ENCODE peak calls at places on chromosomes 5 and 9, in nine cellular contexts. One of them, this sample, is unnamed.

GRCh38 chr9:137147091-137147792 is 8.3 kb downstream of the GRIN1 start:
- DNase-seq in central memory CD4-positive, alpha-beta T cell: no peak
- DNase-seq in NCI-H1417: no peak
- DNase-seq in RPMI8226: no peak
- DNase-seq in ecto neural progenitor cell: no peak
- DNase-seq in CD4-positive, CD25-positive, alpha-beta regulatory T cell: no peak
- DNase-seq in HT-29: no peak
- DNase-seq in tibial artery: no peak
- DNase-seq in cardiac fibroblast: no peak
- DNase-seq in this sample: no peak

GRCh38 chr5:14298126-14298847 is 155.1 kb downstream of the TRIO start:
- DNase-seq in central memory CD4-positive, alpha-beta T cell: no peak
- DNase-seq in NCI-H1417: no peak
- DNase-seq in RPMI8226: no peak
- DNase-seq in ecto neural progenitor cell: no peak
- DNase-seq in CD4-positive, CD25-positive, alpha-beta regulatory T cell: no peak
- DNase-seq in HT-29: no peak
- DNase-seq in tibial artery: no peak
- DNase-seq in cardiac fibroblast: peak; percentile 62
- DNase-seq in this sample: no peak

GRCh38 chr5:43386960-43387362 is 25.2 kb downstream of the CCL28 start:
- DNase-seq in central memory CD4-positive, alpha-beta T cell: no peak
- DNase-seq in NCI-H1417: no peak
- DNase-seq in RPMI8226: no peak
- DNase-seq in ecto neural progenitor cell: no peak
- DNase-seq in CD4-positive, CD25-positive, alpha-beta regulatory T cell: no peak
- DNase-seq in HT-29: no peak
- DNase-seq in tibial artery: no peak
- DNase-seq in cardiac fibroblast: no peak
- DNase-seq in this sample: peak; percentile 7

GRCh38 chr9:135879237-135879601 is 28.1 kb downstream of the CAMSAP1 start:
- DNase-seq in central memory CD4-positive, alpha-beta T cell: no peak
- DNase-seq in NCI-H1417: no peak
- DNase-seq in RPMI8226: no peak
- DNase-seq in ecto neural progenitor cell: no peak
- DNase-seq in CD4-positive, CD25-positive, alpha-beta regulatory T cell: no peak
- DNase-seq in HT-29: no peak
- DNase-seq in tibial artery: no peak
- DNase-seq in cardiac fibroblast: no peak
- DNase-seq in this sample: no peak

GRCh38 chr5:54889826-54890225 is 95.6 kb downstream of the ESM1 start:
- DNase-seq in central memory CD4-positive, alpha-beta T cell: no peak
- DNase-seq in NCI-H1417: no peak
- DNase-seq in RPMI8226: no peak
- DNase-seq in ecto neural progenitor cell: no peak
- DNase-seq in CD4-positive, CD25-positive, alpha-beta regulatory T cell: no peak
- DNase-seq in HT-29: peak; percentile 9
- DNase-seq in tibial artery: no peak
- DNase-seq in cardiac fibroblast: peak; percentile 88
- DNase-seq in this sample: peak; percentile 28

GRCh38 chr9:114850871-114851270 is 45.0 kb upstream of the TNFSF15 start:
- DNase-seq in central memory CD4-positive, alpha-beta T cell: no peak
- DNase-seq in NCI-H1417: no peak
- DNase-seq in RPMI8226: no peak
- DNase-seq in ecto neural progenitor cell: no peak
- DNase-seq in CD4-positive, CD25-positive, alpha-beta regulatory T cell: no peak
- DNase-seq in HT-29: no peak
- DNase-seq in tibial artery: no peak
- DNase-seq in cardiac fibroblast: peak; percentile 9
- DNase-seq in this sample: no peak

GRCh38 chr9:136566899-136567298 is 21.1 kb upstream of the NOTCH1 start:
- DNase-seq in central memory CD4-positive, alpha-beta T cell: no peak
- DNase-seq in NCI-H1417: no peak
- DNase-seq in RPMI8226: no peak
- DNase-seq in ecto neural progenitor cell: no peak
- DNase-seq in CD4-positive, CD25-positive, alpha-beta regulatory T cell: no peak
- DNase-seq in HT-29: no peak
- DNase-seq in tibial artery: peak; percentile 65
- DNase-seq in cardiac fibroblast: peak; percentile 62
- DNase-seq in this sample: peak; percentile 20

GRCh38 chr5:133687212-133688051 is 75.1 kb upstream of the FSTL4 start:
- DNase-seq in central memory CD4-positive, alpha-beta T cell: no peak
- DNase-seq in NCI-H1417: no peak
- DNase-seq in RPMI8226: no peak
- DNase-seq in ecto neural progenitor cell: no peak
- DNase-seq in CD4-positive, CD25-positive, alpha-beta regulatory T cell: no peak
- DNase-seq in HT-29: no peak
- DNase-seq in tibial artery: no peak
- DNase-seq in cardiac fibroblast: no peak
- DNase-seq in this sample: no peak

GRCh38 chr5:151618907-151619306 is 27.8 kb upstream of the FAT2 start:
- DNase-seq in central memory CD4-positive, alpha-beta T cell: no peak
- DNase-seq in NCI-H1417: no peak
- DNase-seq in RPMI8226: no peak
- DNase-seq in ecto neural progenitor cell: no peak
- DNase-seq in CD4-positive, CD25-positive, alpha-beta regulatory T cell: no peak
- DNase-seq in HT-29: no peak
- DNase-seq in tibial artery: no peak
- DNase-seq in cardiac fibroblast: no peak
- DNase-seq in this sample: no peak

GRCh38 chr5:145811834-145812625 is 23.1 kb downstream of the PRELID2 start:
- DNase-seq in central memory CD4-positive, alpha-beta T cell: no peak
- DNase-seq in NCI-H1417: peak; percentile 60
- DNase-seq in RPMI8226: no peak
- DNase-seq in ecto neural progenitor cell: no peak
- DNase-seq in CD4-positive, CD25-positive, alpha-beta regulatory T cell: no peak
- DNase-seq in HT-29: peak; percentile 42
- DNase-seq in tibial artery: no peak
- DNase-seq in cardiac fibroblast: peak; percentile 78
- DNase-seq in this sample: no peak

GRCh38 chr5:140967226-140967893 is 1.1 kb downstream of the PCDHAC2 start:
- DNase-seq in central memory CD4-positive, alpha-beta T cell: no peak
- DNase-seq in NCI-H1417: no peak
- DNase-seq in RPMI8226: no peak
- DNase-seq in ecto neural progenitor cell: no peak
- DNase-seq in CD4-positive, CD25-positive, alpha-beta regulatory T cell: no peak
- DNase-seq in HT-29: no peak
- DNase-seq in tibial artery: no peak
- DNase-seq in cardiac fibroblast: no peak
- DNase-seq in this sample: no peak

GRCh38 chr5:601771-602465 is 10.2 kb upstream of the CEP72 start:
- DNase-seq in central memory CD4-positive, alpha-beta T cell: no peak
- DNase-seq in NCI-H1417: peak; percentile 51
- DNase-seq in RPMI8226: no peak
- DNase-seq in ecto neural progenitor cell: no peak
- DNase-seq in CD4-positive, CD25-positive, alpha-beta regulatory T cell: no peak
- DNase-seq in HT-29: no peak
- DNase-seq in tibial artery: no peak
- DNase-seq in cardiac fibroblast: no peak
- DNase-seq in this sample: no peak

GRCh38 chr5:18807256-18808193 is 1173.3 kb downstream of the TAF11L14 start:
- DNase-seq in central memory CD4-positive, alpha-beta T cell: no peak
- DNase-seq in NCI-H1417: no peak
- DNase-seq in RPMI8226: no peak
- DNase-seq in ecto neural progenitor cell: no peak
- DNase-seq in CD4-positive, CD25-positive, alpha-beta regulatory T cell: no peak
- DNase-seq in HT-29: no peak
- DNase-seq in tibial artery: no peak
- DNase-seq in cardiac fibroblast: no peak
- DNase-seq in this sample: no peak

GRCh38 chr9:37302277-37302676 is 120.2 kb upstream of the GRHPR start:
- DNase-seq in central memory CD4-positive, alpha-beta T cell: peak; percentile 53
- DNase-seq in NCI-H1417: peak; percentile 82
- DNase-seq in RPMI8226: peak; percentile 81
- DNase-seq in ecto neural progenitor cell: no peak
- DNase-seq in CD4-positive, CD25-positive, alpha-beta regulatory T cell: no peak
- DNase-seq in HT-29: no peak
- DNase-seq in tibial artery: no peak
- DNase-seq in cardiac fibroblast: no peak
- DNase-seq in this sample: no peak

GRCh38 chr9:78236511-78236950 is 656 bp downstream of the CEP78 start:
- DNase-seq in central memory CD4-positive, alpha-beta T cell: no peak
- DNase-seq in NCI-H1417: peak; percentile 91
- DNase-seq in RPMI8226: peak; percentile 22
- DNase-seq in ecto neural progenitor cell: no peak
- DNase-seq in CD4-positive, CD25-positive, alpha-beta regulatory T cell: no peak
- DNase-seq in HT-29: peak; percentile 49
- DNase-seq in tibial artery: no peak
- DNase-seq in cardiac fibroblast: no peak
- DNase-seq in this sample: no peak

GRCh38 chr5:136026636-136027035 is 2.2 kb upstream of the TGFBI start:
- DNase-seq in central memory CD4-positive, alpha-beta T cell: no peak
- DNase-seq in NCI-H1417: no peak
- DNase-seq in RPMI8226: no peak
- DNase-seq in ecto neural progenitor cell: no peak
- DNase-seq in CD4-positive, CD25-positive, alpha-beta regulatory T cell: no peak
- DNase-seq in HT-29: no peak
- DNase-seq in tibial artery: no peak
- DNase-seq in cardiac fibroblast: no peak
- DNase-seq in this sample: no peak

GRCh38 chr5:179797741-179798140 is 4.0 kb downstream of the LTC4S start:
- DNase-seq in central memory CD4-positive, alpha-beta T cell: no peak
- DNase-seq in NCI-H1417: no peak
- DNase-seq in RPMI8226: no peak
- DNase-seq in ecto neural progenitor cell: no peak
- DNase-seq in CD4-positive, CD25-positive, alpha-beta regulatory T cell: no peak
- DNase-seq in HT-29: no peak
- DNase-seq in tibial artery: no peak
- DNase-seq in cardiac fibroblast: no peak
- DNase-seq in this sample: no peak

GRCh38 chr5:78127875-78128274 is 166.6 kb downstream of the AP3B1 start:
- DNase-seq in central memory CD4-positive, alpha-beta T cell: no peak
- DNase-seq in NCI-H1417: no peak
- DNase-seq in RPMI8226: peak; percentile 25
- DNase-seq in ecto neural progenitor cell: no peak
- DNase-seq in CD4-positive, CD25-positive, alpha-beta regulatory T cell: no peak
- DNase-seq in HT-29: peak; percentile 50
- DNase-seq in tibial artery: no peak
- DNase-seq in cardiac fibroblast: no peak
- DNase-seq in this sample: peak; percentile 9

GRCh38 chr5:143014017-143014651 is 244.0 kb downstream of the ARHGAP26 start:
- DNase-seq in central memory CD4-positive, alpha-beta T cell: no peak
- DNase-seq in NCI-H1417: peak; percentile 15
- DNase-seq in RPMI8226: no peak
- DNase-seq in ecto neural progenitor cell: peak; percentile 70
- DNase-seq in CD4-positive, CD25-positive, alpha-beta regulatory T cell: no peak
- DNase-seq in HT-29: peak; percentile 19
- DNase-seq in tibial artery: no peak
- DNase-seq in cardiac fibroblast: no peak
- DNase-seq in this sample: peak; percentile 42

GRCh38 chr5:141783599-141784296 is 94.5 kb downstream of the PCDH1 start:
- DNase-seq in central memory CD4-positive, alpha-beta T cell: no peak
- DNase-seq in NCI-H1417: peak; percentile 79
- DNase-seq in RPMI8226: peak; percentile 24
- DNase-seq in ecto neural progenitor cell: no peak
- DNase-seq in CD4-positive, CD25-positive, alpha-beta regulatory T cell: no peak
- DNase-seq in HT-29: no peak
- DNase-seq in tibial artery: no peak
- DNase-seq in cardiac fibroblast: no peak
- DNase-seq in this sample: peak; percentile 70

GRCh38 chr5:75046366-75047142 is 5.8 kb downstream of the GCNT4 start:
- DNase-seq in central memory CD4-positive, alpha-beta T cell: no peak
- DNase-seq in NCI-H1417: no peak
- DNase-seq in RPMI8226: no peak
- DNase-seq in ecto neural progenitor cell: no peak
- DNase-seq in CD4-positive, CD25-positive, alpha-beta regulatory T cell: no peak
- DNase-seq in HT-29: no peak
- DNase-seq in tibial artery: no peak
- DNase-seq in cardiac fibroblast: peak; percentile 24
- DNase-seq in this sample: no peak

GRCh38 chr5:35852084-35852734 is 4.5 kb upstream of the IL7R start:
- DNase-seq in central memory CD4-positive, alpha-beta T cell: peak; percentile 66
- DNase-seq in NCI-H1417: no peak
- DNase-seq in RPMI8226: no peak
- DNase-seq in ecto neural progenitor cell: no peak
- DNase-seq in CD4-positive, CD25-positive, alpha-beta regulatory T cell: no peak
- DNase-seq in HT-29: no peak
- DNase-seq in tibial artery: no peak
- DNase-seq in cardiac fibroblast: no peak
- DNase-seq in this sample: no peak

GRCh38 chr5:134149571-134150303 is 27.0 kb downstream of the SKP1 start:
- DNase-seq in central memory CD4-positive, alpha-beta T cell: no peak
- DNase-seq in NCI-H1417: no peak
- DNase-seq in RPMI8226: no peak
- DNase-seq in ecto neural progenitor cell: no peak
- DNase-seq in CD4-positive, CD25-positive, alpha-beta regulatory T cell: no peak
- DNase-seq in HT-29: peak; percentile 32
- DNase-seq in tibial artery: no peak
- DNase-seq in cardiac fibroblast: peak; percentile 49
- DNase-seq in this sample: peak; percentile 74

GRCh38 chr5:173517648-173518047 is 98.8 kb downstream of the BOD1 start:
- DNase-seq in central memory CD4-positive, alpha-beta T cell: no peak
- DNase-seq in NCI-H1417: no peak
- DNase-seq in RPMI8226: no peak
- DNase-seq in ecto neural progenitor cell: no peak
- DNase-seq in CD4-positive, CD25-positive, alpha-beta regulatory T cell: no peak
- DNase-seq in HT-29: no peak
- DNase-seq in tibial artery: no peak
- DNase-seq in cardiac fibroblast: no peak
- DNase-seq in this sample: no peak

GRCh38 chr5:59738039-59738438 is 155.5 kb downstream of the PDE4D start:
- DNase-seq in central memory CD4-positive, alpha-beta T cell: no peak
- DNase-seq in NCI-H1417: no peak
- DNase-seq in RPMI8226: no peak
- DNase-seq in ecto neural progenitor cell: no peak
- DNase-seq in CD4-positive, CD25-positive, alpha-beta regulatory T cell: no peak
- DNase-seq in HT-29: no peak
- DNase-seq in tibial artery: no peak
- DNase-seq in cardiac fibroblast: no peak
- DNase-seq in this sample: no peak

GRCh38 chr5:145568581-145568980 is 266.6 kb downstream of the PRELID2 start:
- DNase-seq in central memory CD4-positive, alpha-beta T cell: no peak
- DNase-seq in NCI-H1417: no peak
- DNase-seq in RPMI8226: no peak
- DNase-seq in ecto neural progenitor cell: no peak
- DNase-seq in CD4-positive, CD25-positive, alpha-beta regulatory T cell: no peak
- DNase-seq in HT-29: no peak
- DNase-seq in tibial artery: no peak
- DNase-seq in cardiac fibroblast: no peak
- DNase-seq in this sample: no peak

This sample was measured in Calu3.